ENCODE peak calls at places on chromosomes 11 and 22, in eight cellular contexts. Z is activated CD4-positive, CD25-positive, alpha-beta regulatory T cell treated with anti-CD3 and anti-CD28 coated beads, Interleukin-2, amount 50 U/mL, for 16 hours; Q is RWPE2; F is fibroblast of villous mesenchyme; L is spleen; O is foreskin fibroblast; S is epithelial cell of prostate; K is right cardiac atrium. T is an unnamed sample.

GRCh38 chr22:39292561-39293074 is 26.8 kb downstream of the RPL3 start:
- DNase-seq in Z (no peak), Q (peak), F (peak), L (peak), O (peak), S (peak), K (peak), T (peak)

GRCh38 chr22:40114411-40114810 is 63.3 kb upstream of the TNRC6B start:
- DNase-seq in Z (no peak), Q (no peak), F (no peak), L (no peak), O (no peak), S (no peak), K (no peak), T (no peak)

GRCh38 chr22:37728620-37729019 is 31.8 kb downstream of the TRIOBP start:
- DNase-seq in Z (no peak), Q (no peak), F (no peak), L (no peak), O (no peak), S (no peak), K (no peak), T (no peak)

GRCh38 chr22:41828516-41828915 is 4.4 kb upstream of the SREBF2 start:
- DNase-seq in Z (no peak), Q (no peak), F (no peak), L (no peak), O (no peak), S (no peak), K (no peak), T (no peak)

GRCh38 chr22:23065069-23065451 is 5.3 kb upstream of the GNAZ start:
- DNase-seq in Z (no peak), Q (peak), F (no peak), L (peak), O (no peak), S (no peak), K (no peak), T (no peak)

GRCh38 chr22:22450343-22450839 is 58.2 kb downstream of the ZNF280B start:
- DNase-seq in Z (no peak), Q (no peak), F (no peak), L (peak), O (no peak), S (no peak), K (peak), T (no peak)

GRCh38 chr22:23773247-23774113 is 831 bp downstream of the MMP11 start:
- DNase-seq in Z (no peak), Q (no peak), F (no peak), L (no peak), O (no peak), S (no peak), K (peak), T (no peak)

GRCh38 chr22:46004105-46004866 is 27.3 kb upstream of the WNT7B start:
- DNase-seq in Z (no peak), Q (peak), F (no peak), L (peak), O (no peak), S (no peak), K (peak), T (no peak)

GRCh38 chr22:32911526-32911925 is 110.0 kb downstream of the TIMP3 start:
- DNase-seq in Z (no peak), Q (no peak), F (peak), L (no peak), O (no peak), S (no peak), K (no peak), T (peak)

GRCh38 chr22:20131593-20131855 is at the start of gene ZDHHC8:
- DNase-seq in Z (no peak), Q (no peak), F (peak), L (peak), O (no peak), S (no peak), K (peak), T (peak)

GRCh38 chr11:83724704-83725114 is 438.5 kb upstream of the CCDC90B start:
- DNase-seq in Z (no peak), Q (no peak), F (peak), L (no peak), O (no peak), S (no peak), K (no peak), T (peak)

GRCh38 chr22:49156662-49157285 is 670.9 kb downstream of the BRD1 start:
- DNase-seq in Z (no peak), Q (no peak), F (no peak), L (peak), O (no peak), S (no peak), K (no peak), T (no peak)

GRCh38 chr11:58097437-58097836 is 27.9 kb downstream of the OR9I1 start:
- DNase-seq in Z (no peak), Q (no peak), F (no peak), L (no peak), O (no peak), S (no peak), K (no peak), T (no peak)

GRCh38 chr11:13339196-13340153 is 61.9 kb downstream of the BMAL1 start:
- DNase-seq in Z (no peak), Q (no peak), F (peak), L (no peak), O (peak), S (peak), K (no peak), T (peak)

GRCh38 chr11:66299189-66299588 is 7.5 kb downstream of the TMEM151A start:
- DNase-seq in Z (no peak), Q (no peak), F (no peak), L (no peak), O (no peak), S (no peak), K (peak), T (no peak)

GRCh38 chr22:23762866-23763578 is at the start of gene C22orf15:
- DNase-seq in Z (no peak), Q (no peak), F (peak), L (no peak), O (no peak), S (no peak), K (peak), T (peak)

GRCh38 chr11:133904818-133905515 is 51.8 kb downstream of the IGSF9B start:
- DNase-seq in Z (no peak), Q (peak), F (no peak), L (peak), O (no peak), S (no peak), K (no peak), T (no peak)

GRCh38 chr22:48635825-48636224 is 1191.8 kb downstream of the BRD1 start:
- DNase-seq in Z (no peak), Q (no peak), F (no peak), L (no peak), O (no peak), S (no peak), K (no peak), T (no peak)

GRCh38 chr11:45204761-45205160 is 58.3 kb downstream of the PRDM11 start:
- DNase-seq in Z (no peak), Q (no peak), F (no peak), L (no peak), O (no peak), S (no peak), K (peak), T (no peak)

GRCh38 chr11:103942646-103943045 is 93.8 kb upstream of the DDI1 start:
- DNase-seq in Z (no peak), Q (no peak), F (no peak), L (no peak), O (no peak), S (no peak), K (no peak), T (no peak)

GRCh38 chr11:101100601-101101000 is 29.0 kb downstream of the PGR start:
- DNase-seq in Z (no peak), Q (no peak), F (peak), L (no peak), O (no peak), S (no peak), K (no peak), T (no peak)

GRCh38 chr11:111748035-111748804 is 18.0 kb downstream of the PPP2R1B start:
- DNase-seq in Z (no peak), Q (no peak), F (no peak), L (no peak), O (no peak), S (no peak), K (no peak), T (no peak)

GRCh38 chr11:43825217-43825816 is 55.3 kb upstream of the ALKBH3 start:
- DNase-seq in Z (no peak), Q (no peak), F (peak), L (no peak), O (no peak), S (no peak), K (no peak), T (peak)

GRCh38 chr11:1735271-1735670 is 15.1 kb downstream of the IFITM10 start:
- DNase-seq in Z (no peak), Q (peak), F (no peak), L (peak), O (no peak), S (no peak), K (no peak), T (no peak)

GRCh38 chr11:73641668-73642067 is 4.7 kb upstream of the PLEKHB1 start:
- DNase-seq in Z (no peak), Q (no peak), F (no peak), L (no peak), O (no peak), S (no peak), K (no peak), T (no peak)

GRCh38 chr22:37638351-37639069 is 959 bp upstream of the SH3BP1 start:
- DNase-seq in Z (no peak), Q (no peak), F (no peak), L (peak), O (no peak), S (no peak), K (no peak), T (no peak)

GRCh38 chr11:85052636-85053035 is 574.5 kb downstream of the DLG2 start:
- DNase-seq in Z (no peak), Q (no peak), F (no peak), L (no peak), O (no peak), S (no peak), K (no peak), T (no peak)

GRCh38 chr11:108926522-108927380 is 261.9 kb downstream of the DDX10 start:
- DNase-seq in Z (no peak), Q (no peak), F (peak), L (no peak), O (no peak), S (no peak), K (no peak), T (no peak)

GRCh38 chr11:103887001-103887680 is 149.3 kb upstream of the DDI1 start:
- DNase-seq in Z (no peak), Q (no peak), F (no peak), L (no peak), O (no peak), S (no peak), K (no peak), T (no peak)

GRCh38 chr22:19772422-19772672 is 11.8 kb downstream of the TBX1 start:
- DNase-seq in Z (no peak), Q (no peak), F (no peak), L (no peak), O (no peak), S (no peak), K (peak), T (no peak)

GRCh38 chr11:61327669-61328071 is 5.2 kb downstream of the DDB1 start:
- DNase-seq in Z (no peak), Q (no peak), F (peak), L (no peak), O (no peak), S (no peak), K (no peak), T (no peak)

GRCh38 chr11:126282361-126282741 is 542 bp upstream of the TIRAP start:
- DNase-seq in Z (no peak), Q (no peak), F (peak), L (peak), O (peak), S (no peak), K (peak), T (peak)

GRCh38 chr11:118051611-118052461 is 25.0 kb upstream of the TMPRSS4 start:
- DNase-seq in Z (peak), Q (no peak), F (no peak), L (no peak), O (no peak), S (no peak), K (no peak), T (no peak)